ENCODE peak calls at places on chromosomes 1 and 21, in seven cellular contexts. One of them, this sample, is unnamed.

GRCh38 chr1:202004711-202005110 is 5.7 kb upstream of the ELF3 start:
- DNase-seq in left ventricle myocardium superior: no peak
- DNase-seq in progenitor cell of endocrine pancreas: no peak
- DNase-seq in non-pigmented ciliary epithelial cell: no peak
- DNase-seq in type B pancreatic cell: no peak
- DNase-seq in fibroblast of lung: no peak
- DNase-seq in endothelial cell: no peak
- DNase-seq in this sample: no peak

GRCh38 chr1:227793948-227794812 is 21.3 kb upstream of the PRSS38 start:
- DNase-seq in non-pigmented ciliary epithelial cell: peak
- DNase-seq in type B pancreatic cell: peak
- DNase-seq in left ventricle myocardium superior: peak
- DNase-seq in fibroblast of lung: peak
- DNase-seq in progenitor cell of endocrine pancreas: no peak
- DNase-seq in endothelial cell: no peak
- DNase-seq in this sample: peak

GRCh38 chr21:33266050-33266783 is at the start of gene IL10RB:
- DNase-seq in non-pigmented ciliary epithelial cell: no peak
- DNase-seq in fibroblast of lung: peak
- DNase-seq in progenitor cell of endocrine pancreas: peak
- DNase-seq in type B pancreatic cell: peak
- DNase-seq in left ventricle myocardium superior: peak
- DNase-seq in endothelial cell: peak
- DNase-seq in this sample: peak

GRCh38 chr1:3771108-3772026 is 1.2 kb upstream of the SMIM1 start:
- DNase-seq in left ventricle myocardium superior: no peak
- DNase-seq in fibroblast of lung: no peak
- DNase-seq in non-pigmented ciliary epithelial cell: no peak
- DNase-seq in progenitor cell of endocrine pancreas: no peak
- DNase-seq in endothelial cell: no peak
- DNase-seq in type B pancreatic cell: no peak
- DNase-seq in this sample: no peak

GRCh38 chr1:234303231-234303630 is 70.0 kb upstream of the COA6 start:
- DNase-seq in progenitor cell of endocrine pancreas: no peak
- DNase-seq in endothelial cell: no peak
- DNase-seq in fibroblast of lung: no peak
- DNase-seq in left ventricle myocardium superior: no peak
- DNase-seq in non-pigmented ciliary epithelial cell: no peak
- DNase-seq in type B pancreatic cell: no peak
- DNase-seq in this sample: no peak

GRCh38 chr1:19799233-19799876 is 361 bp downstream of the TMCO4 start:
- DNase-seq in non-pigmented ciliary epithelial cell: no peak
- DNase-seq in left ventricle myocardium superior: peak
- DNase-seq in type B pancreatic cell: no peak
- DNase-seq in progenitor cell of endocrine pancreas: peak
- DNase-seq in fibroblast of lung: peak
- DNase-seq in endothelial cell: peak
- DNase-seq in this sample: peak

GRCh38 chr1:218643281-218643680 is 298.1 kb downstream of the TGFB2 start:
- DNase-seq in left ventricle myocardium superior: no peak
- DNase-seq in fibroblast of lung: no peak
- DNase-seq in endothelial cell: no peak
- DNase-seq in progenitor cell of endocrine pancreas: no peak
- DNase-seq in type B pancreatic cell: no peak
- DNase-seq in non-pigmented ciliary epithelial cell: no peak
- DNase-seq in this sample: no peak

GRCh38 chr1:65141394-65141793 is 6.6 kb upstream of the AK4 start:
- DNase-seq in non-pigmented ciliary epithelial cell: no peak
- DNase-seq in progenitor cell of endocrine pancreas: no peak
- DNase-seq in left ventricle myocardium superior: no peak
- DNase-seq in fibroblast of lung: peak
- DNase-seq in type B pancreatic cell: peak
- DNase-seq in endothelial cell: no peak
- DNase-seq in this sample: peak

GRCh38 chr1:115729765-115730164 is 38.7 kb downstream of the CASQ2 start:
- DNase-seq in endothelial cell: no peak
- DNase-seq in non-pigmented ciliary epithelial cell: no peak
- DNase-seq in left ventricle myocardium superior: no peak
- DNase-seq in progenitor cell of endocrine pancreas: no peak
- DNase-seq in fibroblast of lung: no peak
- DNase-seq in type B pancreatic cell: no peak
- DNase-seq in this sample: no peak

GRCh38 chr1:206782448-206782847 is 10.2 kb upstream of the IL10 start:
- DNase-seq in type B pancreatic cell: no peak
- DNase-seq in non-pigmented ciliary epithelial cell: no peak
- DNase-seq in fibroblast of lung: no peak
- DNase-seq in endothelial cell: no peak
- DNase-seq in progenitor cell of endocrine pancreas: no peak
- DNase-seq in left ventricle myocardium superior: no peak
- DNase-seq in this sample: no peak

GRCh38 chr1:154501423-154502065 is 475 bp upstream of the TDRD10 start:
- DNase-seq in non-pigmented ciliary epithelial cell: no peak
- DNase-seq in left ventricle myocardium superior: peak
- DNase-seq in fibroblast of lung: no peak
- DNase-seq in progenitor cell of endocrine pancreas: no peak
- DNase-seq in type B pancreatic cell: no peak
- DNase-seq in endothelial cell: peak
- DNase-seq in this sample: peak

GRCh38 chr1:84298336-84298687 is 3.2 kb upstream of the SAMD13 start:
- DNase-seq in endothelial cell: peak
- DNase-seq in type B pancreatic cell: peak
- DNase-seq in progenitor cell of endocrine pancreas: peak
- DNase-seq in non-pigmented ciliary epithelial cell: no peak
- DNase-seq in fibroblast of lung: peak
- DNase-seq in left ventricle myocardium superior: peak
- DNase-seq in this sample: peak

GRCh38 chr1:39735731-39736130 is 3.0 kb upstream of the PPIE start:
- DNase-seq in fibroblast of lung: no peak
- DNase-seq in left ventricle myocardium superior: no peak
- DNase-seq in non-pigmented ciliary epithelial cell: no peak
- DNase-seq in endothelial cell: no peak
- DNase-seq in type B pancreatic cell: no peak
- DNase-seq in progenitor cell of endocrine pancreas: no peak
- DNase-seq in this sample: no peak

GRCh38 chr1:183653468-183653794 is 315 bp upstream of the APOBEC4 start:
- DNase-seq in fibroblast of lung: no peak
- DNase-seq in left ventricle myocardium superior: no peak
- DNase-seq in endothelial cell: no peak
- DNase-seq in progenitor cell of endocrine pancreas: no peak
- DNase-seq in non-pigmented ciliary epithelial cell: no peak
- DNase-seq in type B pancreatic cell: no peak
- DNase-seq in this sample: peak

GRCh38 chr1:220881918-220882891 is 3.0 kb downstream of the HLX start:
- DNase-seq in endothelial cell: peak
- DNase-seq in type B pancreatic cell: no peak
- DNase-seq in progenitor cell of endocrine pancreas: no peak
- DNase-seq in left ventricle myocardium superior: peak
- DNase-seq in non-pigmented ciliary epithelial cell: no peak
- DNase-seq in fibroblast of lung: peak
- DNase-seq in this sample: peak

GRCh38 chr1:17725084-17725718 is 29.9 kb upstream of the ACTL8 start:
- DNase-seq in progenitor cell of endocrine pancreas: no peak
- DNase-seq in fibroblast of lung: no peak
- DNase-seq in left ventricle myocardium superior: no peak
- DNase-seq in endothelial cell: no peak
- DNase-seq in type B pancreatic cell: no peak
- DNase-seq in non-pigmented ciliary epithelial cell: no peak
- DNase-seq in this sample: no peak

GRCh38 chr1:212467843-212468482 is 35.2 kb downstream of the NENF start:
- DNase-seq in type B pancreatic cell: no peak
- DNase-seq in progenitor cell of endocrine pancreas: no peak
- DNase-seq in non-pigmented ciliary epithelial cell: no peak
- DNase-seq in fibroblast of lung: no peak
- DNase-seq in endothelial cell: no peak
- DNase-seq in left ventricle myocardium superior: no peak
- DNase-seq in this sample: no peak

GRCh38 chr1:13651279-13651678 is 48.7 kb upstream of the PRDM2 start:
- DNase-seq in left ventricle myocardium superior: no peak
- DNase-seq in endothelial cell: no peak
- DNase-seq in progenitor cell of endocrine pancreas: no peak
- DNase-seq in type B pancreatic cell: no peak
- DNase-seq in non-pigmented ciliary epithelial cell: peak
- DNase-seq in fibroblast of lung: peak
- DNase-seq in this sample: no peak

GRCh38 chr1:219507432-219507831 is 105.5 kb downstream of the ZC3H11B start:
- DNase-seq in type B pancreatic cell: no peak
- DNase-seq in fibroblast of lung: peak
- DNase-seq in left ventricle myocardium superior: no peak
- DNase-seq in progenitor cell of endocrine pancreas: no peak
- DNase-seq in non-pigmented ciliary epithelial cell: no peak
- DNase-seq in endothelial cell: no peak
- DNase-seq in this sample: no peak

GRCh38 chr1:19704247-19705113 is 39.8 kb downstream of the HTR6 start:
- DNase-seq in endothelial cell: peak
- DNase-seq in left ventricle myocardium superior: peak
- DNase-seq in fibroblast of lung: peak
- DNase-seq in type B pancreatic cell: peak
- DNase-seq in progenitor cell of endocrine pancreas: peak
- DNase-seq in non-pigmented ciliary epithelial cell: peak
- DNase-seq in this sample: peak

GRCh38 chr1:168301664-168302320 is 21.1 kb downstream of the TBX19 start:
- DNase-seq in progenitor cell of endocrine pancreas: no peak
- DNase-seq in non-pigmented ciliary epithelial cell: peak
- DNase-seq in type B pancreatic cell: no peak
- DNase-seq in left ventricle myocardium superior: no peak
- DNase-seq in fibroblast of lung: peak
- DNase-seq in endothelial cell: no peak
- DNase-seq in this sample: no peak

GRCh38 chr1:38151399-38151798 is 104.8 kb upstream of the POU3F1 start:
- DNase-seq in left ventricle myocardium superior: no peak
- DNase-seq in progenitor cell of endocrine pancreas: no peak
- DNase-seq in endothelial cell: no peak
- DNase-seq in non-pigmented ciliary epithelial cell: no peak
- DNase-seq in fibroblast of lung: no peak
- DNase-seq in type B pancreatic cell: no peak
- DNase-seq in this sample: no peak

GRCh38 chr1:230698130-230698529 is 15.8 kb downstream of the AGT start:
- DNase-seq in fibroblast of lung: no peak
- DNase-seq in type B pancreatic cell: no peak
- DNase-seq in left ventricle myocardium superior: no peak
- DNase-seq in non-pigmented ciliary epithelial cell: no peak
- DNase-seq in progenitor cell of endocrine pancreas: no peak
- DNase-seq in endothelial cell: no peak
- DNase-seq in this sample: no peak

GRCh38 chr1:84366786-84367185 is 31.5 kb upstream of the DNASE2B start:
- DNase-seq in left ventricle myocardium superior: no peak
- DNase-seq in progenitor cell of endocrine pancreas: no peak
- DNase-seq in type B pancreatic cell: no peak
- DNase-seq in fibroblast of lung: peak
- DNase-seq in endothelial cell: no peak
- DNase-seq in non-pigmented ciliary epithelial cell: no peak
- DNase-seq in this sample: no peak

GRCh38 chr1:202987922-202988583 is 19.1 kb upstream of the TMEM183A start:
- DNase-seq in non-pigmented ciliary epithelial cell: no peak
- DNase-seq in type B pancreatic cell: no peak
- DNase-seq in fibroblast of lung: no peak
- DNase-seq in left ventricle myocardium superior: no peak
- DNase-seq in progenitor cell of endocrine pancreas: no peak
- DNase-seq in endothelial cell: no peak
- DNase-seq in this sample: no peak

This sample was measured in left colon.